ENCODE peak calls at places on chromosomes 2 and 18, in five cellular contexts. P is substantia nigra, I is PC-3, J is GM23248, W is fibroblast of lung. Y is an unnamed sample.

GRCh38 chr2:204871246-204871953 is 326.1 kb downstream of the PARD3B start:
- DNase-seq in P (no peak), I (peak; percentile 57), J (peak; percentile 63), W (peak; percentile 77), Y (no peak)

GRCh38 chr2:218861645-218862318 is 2.2 kb downstream of the WNT6 start:
- DNase-seq in P (no peak), I (no peak), J (no peak), W (no peak), Y (no peak)

GRCh38 chr2:239879423-239880084 is 145.6 kb downstream of the NDUFA10 start:
- DNase-seq in P (no peak), I (no peak), J (no peak), W (no peak), Y (no peak)

GRCh38 chr2:8239402-8240127 is 442.3 kb upstream of the ID2 start:
- DNase-seq in P (no peak), I (no peak), J (no peak), W (no peak), Y (no peak)

GRCh38 chr18:10519999-10520935 is 5.6 kb upstream of the NAPG start:
- DNase-seq in P (peak; percentile 71), I (peak; percentile 82), J (peak; percentile 98), W (peak; percentile 96), Y (peak; percentile 30)

GRCh38 chr2:120710256-120710655 is 25.4 kb upstream of the GLI2 start:
- DNase-seq in P (no peak), I (no peak), J (peak; percentile 19), W (peak; percentile 32), Y (no peak)

GRCh38 chr18:11324510-11324909 is 175.1 kb upstream of the PIEZO2 start:
- DNase-seq in P (no peak), I (no peak), J (peak; percentile 29), W (peak; percentile 58), Y (no peak)

GRCh38 chr2:83970262-83970929 is 488.7 kb downstream of the SUCLG1 start:
- DNase-seq in P (no peak), I (no peak), J (no peak), W (no peak), Y (no peak)

GRCh38 chr2:127400897-127401756 is 13.4 kb upstream of the MAP3K2 start:
- DNase-seq in P (no peak), I (peak; percentile 84), J (peak; percentile 71), W (peak; percentile 38), Y (no peak)

GRCh38 chr2:182077451-182078142 is 91.9 kb downstream of the PPP1R1C start:
- DNase-seq in P (no peak), I (peak; percentile 95), J (peak; percentile 88), W (peak; percentile 97), Y (no peak)

GRCh38 chr18:57002627-57003026 is 144.3 kb upstream of the BOD1L2 start:
- DNase-seq in P (no peak), I (no peak), J (no peak), W (no peak), Y (no peak)

GRCh38 chr18:40874233-40874632 is 1080.8 kb upstream of the PIK3C3 start:
- DNase-seq in P (no peak), I (peak; percentile 8), J (peak; percentile 58), W (peak; percentile 79), Y (no peak)

GRCh38 chr2:190533968-190534309 is 583 bp downstream of the NEMP2 start:
- DNase-seq in P (no peak), I (no peak), J (no peak), W (peak; percentile 44), Y (peak; percentile 31)

GRCh38 chr2:46985512-46985911 is 69.9 kb upstream of the MCFD2 start:
- DNase-seq in P (no peak), I (peak; percentile 59), J (peak; percentile 79), W (no peak), Y (no peak)

GRCh38 chr2:241232736-241233575 is 44.5 kb downstream of the ANO7 start:
- DNase-seq in P (no peak), I (no peak), J (no peak), W (no peak), Y (no peak)

GRCh38 chr2:234681206-234681605 is 184.3 kb upstream of the ARL4C start:
- DNase-seq in P (no peak), I (no peak), J (no peak), W (no peak), Y (no peak)

GRCh38 chr2:73985318-73986084 is 791 bp downstream of the TET3 start:
- DNase-seq in P (no peak), I (peak; percentile 36), J (peak; percentile 54), W (no peak), Y (peak; percentile 40)

GRCh38 chr2:54524236-54524991 is 68.3 kb downstream of the SPTBN1 start:
- DNase-seq in P (no peak), I (peak; percentile 42), J (peak; percentile 67), W (peak; percentile 72), Y (no peak)

GRCh38 chr2:54520687-54521086 is 64.6 kb downstream of the SPTBN1 start:
- DNase-seq in P (no peak), I (peak; percentile 84), J (peak; percentile 96), W (peak; percentile 72), Y (no peak)

GRCh38 chr2:54525321-54525720 is 69.2 kb downstream of the SPTBN1 start:
- DNase-seq in P (no peak), I (no peak), J (no peak), W (no peak), Y (no peak)

GRCh38 chr2:54523336-54523959 is 67.3 kb downstream of the SPTBN1 start:
- DNase-seq in P (no peak), I (no peak), J (peak; percentile 32), W (peak; percentile 20), Y (no peak)

GRCh38 chr2:54522624-54523281 is 66.6 kb downstream of the SPTBN1 start:
- DNase-seq in P (peak; percentile 6), I (peak; percentile 88), J (peak; percentile 59), W (peak; percentile 61), Y (peak; percentile 52)
- H3K27ac ChIP-seq in P (no peak overlapping the region), I (peak overlapping the region; percentile 28), J (no peak overlapping the region), W (no peak overlapping the region), Y (no peak overlapping the region)

GRCh38 chr18:22493255-22493654 is 75.5 kb upstream of the CTAGE1 start:
- DNase-seq in P (no peak), I (no peak), J (no peak), W (no peak), Y (no peak)
- H3K27ac ChIP-seq in P (no peak overlapping the region), I (no peak overlapping the region), J (peak overlapping the region; percentile 80), W (no peak overlapping the region), Y (no peak overlapping the region)

GRCh38 chr18:44342167-44342566 is 338.5 kb upstream of the SETBP1 start:
- DNase-seq in P (no peak), I (peak; percentile 62), J (peak; percentile 64), W (no peak), Y (no peak)

GRCh38 chr18:44342946-44343345 is 337.7 kb upstream of the SETBP1 start:
- DNase-seq in P (no peak), I (peak; percentile 64), J (no peak), W (no peak), Y (no peak)

GRCh38 chr18:44343570-44343969 is 337.1 kb upstream of the SETBP1 start:
- DNase-seq in P (no peak), I (no peak), J (no peak), W (no peak), Y (no peak)

GRCh38 chr18:44341759-44342158 is 338.9 kb upstream of the SETBP1 start:
- DNase-seq in P (no peak), I (peak; percentile 81), J (peak; percentile 42), W (no peak), Y (no peak)
- H3K27ac ChIP-seq in P (no peak overlapping the region), I (peak overlapping the region; percentile 97), J (no peak overlapping the region), W (no peak overlapping the region), Y (no peak overlapping the region)

GRCh38 chr2:179107737-179108136 is 57.8 kb upstream of the CCDC141 start:
- DNase-seq in P (no peak), I (peak; percentile 6), J (peak; percentile 58), W (peak; percentile 15), Y (no peak)

GRCh38 chr2:179107179-179107541 is 57.2 kb upstream of the CCDC141 start:
- DNase-seq in P (no peak), I (no peak), J (no peak), W (no peak), Y (no peak)

GRCh38 chr2:179104736-179105135 is 54.8 kb upstream of the CCDC141 start:
- DNase-seq in P (no peak), I (peak; percentile 84), J (peak; percentile 63), W (peak; percentile 81), Y (no peak)

DNA sequence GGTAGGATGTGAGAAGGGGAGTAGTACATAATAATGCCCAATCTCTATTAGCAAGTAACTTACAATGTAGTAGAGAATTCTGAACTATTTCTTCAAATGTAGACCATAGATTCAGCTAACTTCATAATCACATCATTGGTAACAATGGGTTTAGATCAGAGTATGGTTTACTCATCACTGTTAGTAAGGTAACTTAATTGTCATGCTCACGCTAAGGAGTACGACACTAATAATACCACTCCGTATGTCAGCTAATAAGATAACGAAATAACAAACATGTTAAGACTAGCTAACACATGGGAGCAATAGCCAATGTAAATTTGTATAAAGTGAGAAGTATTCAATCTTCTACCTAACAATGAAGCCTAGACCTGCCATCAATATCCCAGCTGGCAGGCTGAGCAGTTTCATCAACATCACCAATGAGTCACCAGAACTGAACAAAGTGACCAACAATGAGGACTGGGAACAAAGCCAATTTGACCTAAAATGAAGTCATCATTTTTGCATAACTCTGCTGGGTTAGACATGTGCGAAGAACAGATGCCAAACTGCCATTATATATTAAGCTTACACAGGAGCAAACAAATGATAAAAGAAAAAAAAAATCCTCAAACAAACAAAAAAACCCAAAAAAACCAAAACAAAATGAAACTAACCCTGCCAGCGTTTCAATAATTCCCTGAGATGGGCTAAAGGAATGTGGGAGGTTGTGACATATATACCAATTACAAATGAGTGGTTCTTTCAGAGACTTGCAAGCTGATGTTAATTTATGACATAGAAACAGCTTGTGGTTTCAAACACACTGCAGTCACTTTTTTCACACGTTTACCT is 56.6 kb upstream of the CCDC141 start:
- DNase-seq in P (no peak), I (peak; percentile 99), J (peak; percentile 97), W (peak; percentile 97), Y (no peak)
- H3K27ac ChIP-seq in P (peak overlapping the region; percentile 58), I (peak overlapping the region; percentile 50), J (peak overlapping the region; percentile 42), W (peak overlapping the region; percentile 13), Y (no peak overlapping the region)

GRCh38 chr2:198662916-198663315 is 794.8 kb downstream of the SATB2 start:
- DNase-seq in P (no peak), I (no peak), J (peak; percentile 11), W (no peak), Y (no peak)
- H3K27ac ChIP-seq in P (no peak overlapping the region), I (no peak overlapping the region), J (no peak overlapping the region), W (no peak overlapping the region), Y (no peak overlapping the region)

DNA sequence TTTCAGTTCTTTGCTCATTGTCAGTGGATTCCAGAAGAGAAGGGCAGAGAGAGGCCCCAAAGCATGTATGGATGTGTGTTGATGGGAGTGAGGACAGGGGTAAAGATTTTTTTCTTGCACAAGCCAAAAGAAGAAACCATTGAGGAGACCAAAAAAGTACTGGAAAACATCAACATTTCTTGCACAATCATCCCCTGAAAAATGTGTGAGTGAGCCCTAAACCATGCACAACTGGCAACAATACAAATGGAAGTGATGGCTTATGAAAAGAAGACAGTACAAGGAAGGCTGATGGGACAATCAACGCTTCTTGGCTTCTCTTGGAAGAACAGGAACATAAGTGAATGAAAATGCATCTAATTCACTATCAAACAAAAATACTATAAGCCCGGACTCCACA is 5.6 kb upstream of the SMAD7 start:
- DNase-seq in P (no peak), I (no peak), J (peak; percentile 89), W (peak; percentile 87), Y (no peak)
- H3K27ac ChIP-seq in P (no peak overlapping the region), I (no peak overlapping the region), J (peak overlapping the region; percentile 96), W (peak overlapping the region; percentile 88), Y (no peak overlapping the region)

GRCh38 chr2:113895819-113896563 is 6.1 kb downstream of the ACTR3 start:
- DNase-seq in P (no peak), I (no peak), J (no peak), W (no peak), Y (no peak)
- H3K27ac ChIP-seq in P (no peak overlapping the region), I (no peak overlapping the region), J (peak overlapping the region; percentile 77), W (no peak overlapping the region), Y (peak overlapping the region; percentile 27)